ENCODE peak calls at places on chromosomes 16 and 17, in nine cellular contexts. One of them, this sample, is unnamed.

GRCh38 chr17:1830288-1830687 is 483 bp downstream of the RPA1 start:
- DNase-seq in AG08395: peak; percentile 11
- DNase-seq in M059J: peak; percentile 22
- DNase-seq in T-helper 9 cell: no peak
- DNase-seq in left lung: no peak
- DNase-seq in AG04449: no peak
- DNase-seq in stimulated activated CD8-positive, alpha-beta memory T cell treated with anti-CD3 and anti-CD28 coated beads, Interleukin-15, amount 100 ng/mL, for 24 hours: no peak
- DNase-seq in Right ventricle myocardium superior: no peak
- DNase-seq in activated CD4-positive, CD25-positive, alpha-beta regulatory T cell: no peak
- DNase-seq in this sample: peak; percentile 3

GRCh38 chr16:29290631-29291247 is 115.8 kb downstream of the NPIPB11 start:
- DNase-seq in AG08395: peak; percentile 82
- DNase-seq in M059J: peak; percentile 99
- DNase-seq in T-helper 9 cell: peak; percentile 57
- DNase-seq in left lung: peak; percentile 99
- DNase-seq in AG04449: peak; percentile 53
- DNase-seq in stimulated activated CD8-positive, alpha-beta memory T cell treated with anti-CD3 and anti-CD28 coated beads, Interleukin-15, amount 100 ng/mL, for 24 hours: peak; percentile 15
- DNase-seq in Right ventricle myocardium superior: peak; percentile 96
- DNase-seq in activated CD4-positive, CD25-positive, alpha-beta regulatory T cell: peak; percentile 10
- DNase-seq in this sample: peak; percentile 98

GRCh38 chr17:1039511-1040215 is 42.7 kb downstream of the TIMM22 start:
- DNase-seq in AG08395: peak; percentile 36
- DNase-seq in M059J: no peak
- DNase-seq in T-helper 9 cell: no peak
- DNase-seq in left lung: peak; percentile 91
- DNase-seq in AG04449: no peak
- DNase-seq in stimulated activated CD8-positive, alpha-beta memory T cell treated with anti-CD3 and anti-CD28 coated beads, Interleukin-15, amount 100 ng/mL, for 24 hours: no peak
- DNase-seq in Right ventricle myocardium superior: peak; percentile 90
- DNase-seq in activated CD4-positive, CD25-positive, alpha-beta regulatory T cell: no peak
- DNase-seq in this sample: peak; percentile 27

GRCh38 chr16:14071576-14072271 is 605 bp downstream of the MRTFB start:
- DNase-seq in AG08395: peak; percentile 48
- DNase-seq in M059J: peak; percentile 32
- DNase-seq in T-helper 9 cell: no peak
- DNase-seq in left lung: no peak
- DNase-seq in AG04449: no peak
- DNase-seq in stimulated activated CD8-positive, alpha-beta memory T cell treated with anti-CD3 and anti-CD28 coated beads, Interleukin-15, amount 100 ng/mL, for 24 hours: peak; percentile 14
- DNase-seq in Right ventricle myocardium superior: peak; percentile 66
- DNase-seq in activated CD4-positive, CD25-positive, alpha-beta regulatory T cell: no peak
- DNase-seq in this sample: no peak

GRCh38 chr16:53159781-53160436 is 105.1 kb downstream of the CHD9 start:
- DNase-seq in AG08395: peak; percentile 47
- DNase-seq in M059J: peak; percentile 60
- DNase-seq in T-helper 9 cell: no peak
- DNase-seq in left lung: no peak
- DNase-seq in AG04449: no peak
- DNase-seq in stimulated activated CD8-positive, alpha-beta memory T cell treated with anti-CD3 and anti-CD28 coated beads, Interleukin-15, amount 100 ng/mL, for 24 hours: no peak
- DNase-seq in Right ventricle myocardium superior: no peak
- DNase-seq in activated CD4-positive, CD25-positive, alpha-beta regulatory T cell: no peak
- DNase-seq in this sample: peak; percentile 57

GRCh38 chr16:17520567-17520966 is 49.8 kb upstream of the XYLT1 start:
- DNase-seq in AG08395: peak; percentile 56
- DNase-seq in M059J: peak; percentile 78
- DNase-seq in T-helper 9 cell: no peak
- DNase-seq in left lung: no peak
- DNase-seq in AG04449: peak; percentile 47
- DNase-seq in stimulated activated CD8-positive, alpha-beta memory T cell treated with anti-CD3 and anti-CD28 coated beads, Interleukin-15, amount 100 ng/mL, for 24 hours: no peak
- DNase-seq in Right ventricle myocardium superior: no peak
- DNase-seq in activated CD4-positive, CD25-positive, alpha-beta regulatory T cell: no peak
- DNase-seq in this sample: no peak

GRCh38 chr17:73342549-73343167 is 30.9 kb upstream of the CDC42EP4 start:
- DNase-seq in AG08395: peak; percentile 43
- DNase-seq in M059J: no peak
- DNase-seq in T-helper 9 cell: no peak
- DNase-seq in left lung: no peak
- DNase-seq in AG04449: no peak
- DNase-seq in stimulated activated CD8-positive, alpha-beta memory T cell treated with anti-CD3 and anti-CD28 coated beads, Interleukin-15, amount 100 ng/mL, for 24 hours: no peak
- DNase-seq in Right ventricle myocardium superior: no peak
- DNase-seq in activated CD4-positive, CD25-positive, alpha-beta regulatory T cell: no peak
- DNase-seq in this sample: peak; percentile 63

GRCh38 chr17:2083613-2084128 is 28.8 kb downstream of the HIC1 start:
- DNase-seq in AG08395: no peak
- DNase-seq in M059J: peak; percentile 25
- DNase-seq in T-helper 9 cell: no peak
- DNase-seq in left lung: peak; percentile 75
- DNase-seq in AG04449: no peak
- DNase-seq in stimulated activated CD8-positive, alpha-beta memory T cell treated with anti-CD3 and anti-CD28 coated beads, Interleukin-15, amount 100 ng/mL, for 24 hours: no peak
- DNase-seq in Right ventricle myocardium superior: no peak
- DNase-seq in activated CD4-positive, CD25-positive, alpha-beta regulatory T cell: no peak
- DNase-seq in this sample: no peak

GRCh38 chr17:43979011-43979410 is 25.3 kb upstream of the PYY start:
- DNase-seq in AG08395: no peak
- DNase-seq in M059J: no peak
- DNase-seq in T-helper 9 cell: no peak
- DNase-seq in left lung: no peak
- DNase-seq in AG04449: no peak
- DNase-seq in stimulated activated CD8-positive, alpha-beta memory T cell treated with anti-CD3 and anti-CD28 coated beads, Interleukin-15, amount 100 ng/mL, for 24 hours: no peak
- DNase-seq in Right ventricle myocardium superior: peak; percentile 6
- DNase-seq in activated CD4-positive, CD25-positive, alpha-beta regulatory T cell: no peak
- DNase-seq in this sample: peak; percentile 31

GRCh38 chr16:79972053-79972704 is 371.6 kb upstream of the MAF start:
- DNase-seq in AG08395: no peak
- DNase-seq in M059J: peak; percentile 9
- DNase-seq in T-helper 9 cell: no peak
- DNase-seq in left lung: no peak
- DNase-seq in AG04449: no peak
- DNase-seq in stimulated activated CD8-positive, alpha-beta memory T cell treated with anti-CD3 and anti-CD28 coated beads, Interleukin-15, amount 100 ng/mL, for 24 hours: no peak
- DNase-seq in Right ventricle myocardium superior: no peak
- DNase-seq in activated CD4-positive, CD25-positive, alpha-beta regulatory T cell: no peak
- DNase-seq in this sample: peak; percentile 15

GRCh38 chr17:31744541-31744951 is 114.5 kb downstream of the COPRS start:
- DNase-seq in AG08395: no peak
- DNase-seq in M059J: peak; percentile 78
- DNase-seq in T-helper 9 cell: no peak
- DNase-seq in left lung: no peak
- DNase-seq in AG04449: no peak
- DNase-seq in stimulated activated CD8-positive, alpha-beta memory T cell treated with anti-CD3 and anti-CD28 coated beads, Interleukin-15, amount 100 ng/mL, for 24 hours: no peak
- DNase-seq in Right ventricle myocardium superior: no peak
- DNase-seq in activated CD4-positive, CD25-positive, alpha-beta regulatory T cell: no peak
- DNase-seq in this sample: peak; percentile 53

This sample was measured in RPMI7951.